ENCODE peak calls at places on chromosomes 2 and 18, in seven cellular contexts. F is activated CD8-positive, alpha-beta T cell treated with anti-CD3 and anti-CD28 coated beads, Interleukin-2, amount 10 ng/mL, durations not matched to agents 7 days and 5 days; O is activated naive CD8-positive, alpha-beta T cell treated with anti-CD3 and anti-CD28 coated beads, Interleukin-2, amount 10 ng/mL, durations not matched to agents 7 days and 5 days; V is left ventricle myocardium superior; J is body of pancreas; W is naive thymus-derived CD8-positive, alpha-beta T cell; T is activated T-cell treated with anti-CD3 and anti-CD28 coated beads, Interleukin-2, amount 50 U/mL, for 72 hours. H is an unnamed sample.

GRCh38 chr2:118747066-118747465 is 100.4 kb downstream of the EN1 start:
- ATAC-seq in F (no peak), O (no peak), V (no peak), J (no peak), W (no peak), T (no peak), H (no peak)

GRCh38 chr18:53261241-53261640 is 921.2 kb downstream of the DCC start:
- ATAC-seq in F (no peak), O (no peak), V (no peak), J (no peak), W (no peak), T (no peak), H (no peak)

GRCh38 chr18:58892536-58892935 is 27.9 kb downstream of the ZNF532 start:
- ATAC-seq in F (no peak), O (no peak), V (no peak), J (no peak), W (no peak), T (no peak), H (no peak)

GRCh38 chr2:152557273-152557879 is 159.9 kb downstream of the PRPF40A start:
- ATAC-seq in F (no peak), O (no peak), V (no peak), J (no peak), W (no peak), T (no peak), H (no peak)

GRCh38 chr2:106115250-106115649 is 78.9 kb downstream of the UXS1 start:
- ATAC-seq in F (no peak), O (no peak), V (no peak), J (no peak), W (no peak), T (peak), H (peak)

GRCh38 chr2:225019100-225019499 is 23.2 kb downstream of the DOCK10 start:
- ATAC-seq in F (peak), O (no peak), V (no peak), J (no peak), W (no peak), T (no peak), H (no peak)

GRCh38 chr2:111705711-111706323 is 178.2 kb downstream of the ANAPC1 start:
- ATAC-seq in F (peak), O (peak), V (no peak), J (peak), W (peak), T (peak), H (peak)

GRCh38 chr2:23512778-23513177 is 127.8 kb downstream of the KLHL29 start:
- ATAC-seq in F (no peak), O (no peak), V (no peak), J (no peak), W (no peak), T (no peak), H (no peak)

GRCh38 chr2:89850881-89851582 is 1159.6 kb downstream of the RPIA start:
- ATAC-seq in F (no peak), O (no peak), V (no peak), J (no peak), W (no peak), T (no peak), H (no peak)

GRCh38 chr2:238457927-238458324 is 31.2 kb downstream of the ASB1 start:
- ATAC-seq in F (no peak), O (no peak), V (peak), J (no peak), W (no peak), T (no peak), H (no peak)

GRCh38 chr2:234368861-234369261 is 128.0 kb downstream of the ARL4C start:
- ATAC-seq in F (peak), O (peak), V (no peak), J (peak), W (peak), T (peak), H (peak)

GRCh38 chr2:237497820-237498128 is 10.7 kb downstream of the MLPH start:
- ATAC-seq in F (no peak), O (no peak), V (no peak), J (no peak), W (no peak), T (no peak), H (no peak)

GRCh38 chr2:85888020-85888744 is 608 bp downstream of the ST3GAL5 start:
- ATAC-seq in F (peak), O (peak), V (peak), J (no peak), W (peak), T (peak), H (peak)

GRCh38 chr2:58660046-58660445 is 418.9 kb upstream of the FANCL start:
- ATAC-seq in F (no peak), O (no peak), V (no peak), J (no peak), W (no peak), T (no peak), H (no peak)

GRCh38 chr2:59025157-59025757 is 784.1 kb upstream of the FANCL start:
- ATAC-seq in F (no peak), O (no peak), V (peak), J (no peak), W (no peak), T (no peak), H (no peak)

GRCh38 chr2:10486091-10486490 is 38.0 kb upstream of the ODC1 start:
- ATAC-seq in F (no peak), O (no peak), V (no peak), J (no peak), W (no peak), T (no peak), H (peak)

GRCh38 chr2:210195066-210195852 is 24.1 kb upstream of the KANSL1L start:
- ATAC-seq in F (no peak), O (no peak), V (peak), J (peak), W (peak), T (no peak), H (no peak)

GRCh38 chr18:57922885-57923284 is 119.8 kb upstream of the ATP8B1 start:
- ATAC-seq in F (no peak), O (no peak), V (no peak), J (no peak), W (no peak), T (no peak), H (no peak)

GRCh38 chr18:3153107-3153704 is 66.6 kb downstream of the MYOM1 start:
- ATAC-seq in F (no peak), O (no peak), V (no peak), J (peak), W (no peak), T (no peak), H (no peak)

GRCh38 chr2:26710743-26711456 is 18.4 kb downstream of the KCNK3 start:
- ATAC-seq in F (no peak), O (no peak), V (peak), J (peak), W (no peak), T (no peak), H (no peak)

GRCh38 chr2:226971029-226971584 is 135.3 kb downstream of the RHBDD1 start:
- ATAC-seq in F (peak), O (peak), V (no peak), J (no peak), W (peak), T (no peak), H (no peak)

GRCh38 chr2:68774569-68775271 is 40.1 kb downstream of the ARHGAP25 start:
- ATAC-seq in F (peak), O (peak), V (peak), J (peak), W (peak), T (peak), H (peak)

GRCh38 chr2:112220186-112220585 is 34.7 kb downstream of the ZC3H8 start:
- ATAC-seq in F (no peak), O (no peak), V (no peak), J (no peak), W (no peak), T (no peak), H (no peak)

GRCh38 chr2:15937105-15937881 is 3.1 kb upstream of the MYCN start:
- ATAC-seq in F (no peak), O (no peak), V (no peak), J (no peak), W (no peak), T (no peak), H (no peak)

GRCh38 chr18:27057459-27058302 is 127.4 kb downstream of the CHST9 start:
- ATAC-seq in F (no peak), O (no peak), V (peak), J (peak), W (no peak), T (no peak), H (no peak)

GRCh38 chr2:201433389-201433995 is 17.8 kb downstream of the TRAK2 start:
- ATAC-seq in F (no peak), O (no peak), V (peak), J (no peak), W (no peak), T (no peak), H (no peak)

GRCh38 chr18:6248017-6248416 is 166.7 kb downstream of the L3MBTL4 start:
- ATAC-seq in F (no peak), O (no peak), V (no peak), J (no peak), W (no peak), T (no peak), H (no peak)

GRCh38 chr2:15721411-15722094 is 129.9 kb downstream of the DDX1 start:
- ATAC-seq in F (no peak), O (no peak), V (no peak), J (no peak), W (no peak), T (no peak), H (no peak)

GRCh38 chr2:101846973-101847372 is 144.8 kb upstream of the IL1R2 start:
- ATAC-seq in F (no peak), O (no peak), V (no peak), J (no peak), W (no peak), T (no peak), H (no peak)

GRCh38 chr2:241810304-241811208 is 1.6 kb downstream of the NEU4 start:
- ATAC-seq in F (peak), O (no peak), V (peak), J (no peak), W (no peak), T (no peak), H (no peak)

GRCh38 chr2:3108710-3109702 is 268.6 kb downstream of the EIPR1 start:
- ATAC-seq in F (no peak), O (no peak), V (no peak), J (no peak), W (no peak), T (no peak), H (no peak)

GRCh38 chr18:35827275-35827929 is 145.1 kb upstream of the RMP24 start:
- ATAC-seq in F (no peak), O (no peak), V (no peak), J (no peak), W (no peak), T (peak), H (peak)

GRCh38 chr2:149291881-149292280 is 38.5 kb upstream of the LYPD6 start:
- ATAC-seq in F (no peak), O (no peak), V (no peak), J (no peak), W (no peak), T (no peak), H (no peak)

GRCh38 chr2:31944828-31945571 is 65.8 kb downstream of the MEMO1 start:
- ATAC-seq in F (no peak), O (no peak), V (no peak), J (no peak), W (no peak), T (no peak), H (peak)

GRCh38 chr18:48992791-48993555 is 42.2 kb upstream of the SMAD7 start:
- ATAC-seq in F (no peak), O (no peak), V (peak), J (no peak), W (no peak), T (no peak), H (no peak)

GRCh38 chr2:207770602-207771404 is 1.1 kb upstream of the FZD5 start:
- ATAC-seq in F (no peak), O (no peak), V (no peak), J (no peak), W (no peak), T (no peak), H (no peak)

GRCh38 chr18:12998332-12999060 is 7.3 kb downstream of the CEP192 start:
- ATAC-seq in F (no peak), O (peak), V (no peak), J (no peak), W (no peak), T (peak), H (peak)